ENCODE peak calls at places on chromosomes 5 and 9, in nine cellular contexts. P, C, E, Q, F, G, J, X and A are unnamed samples.

GRCh38 chr9:88917375-88917774 is 73.9 kb upstream of the S1PR3 start:
- DNase-seq in P (no peak), C (no peak), E (no peak), Q (no peak), F (no peak), G (no peak), J (no peak), X (no peak), A (no peak)

GRCh38 chr5:132234684-132235062 is 7.0 kb upstream of the P4HA2 start:
- DNase-seq in P (no peak), C (no peak), E (peak; percentile 6), Q (peak; percentile 9), F (no peak), G (no peak), J (no peak), X (no peak), A (no peak)

GRCh38 chr9:125255781-125256391 is 5.7 kb upstream of the GAPVD1 start:
- DNase-seq in P (peak; percentile 42), C (peak; percentile 40), E (no peak), Q (peak; percentile 47), F (no peak), G (no peak), J (peak; percentile 37), X (no peak), A (no peak)

GRCh38 chr5:125277494-125278154 is 531.2 kb upstream of the ZNF608 start:
- DNase-seq in P (no peak), C (peak; percentile 62), E (no peak), Q (no peak), F (no peak), G (peak; percentile 94), J (peak; percentile 92), X (no peak), A (peak; percentile 91)

GRCh38 chr9:126886194-126886830 is 25.9 kb downstream of the ZBTB34 start:
- DNase-seq in P (no peak), C (no peak), E (no peak), Q (no peak), F (no peak), G (no peak), J (no peak), X (no peak), A (no peak)

GRCh38 chr9:99031319-99031718 is 73.6 kb upstream of the TGFBR1 start:
- DNase-seq in P (no peak), C (no peak), E (no peak), Q (no peak), F (no peak), G (no peak), J (no peak), X (no peak), A (no peak)

GRCh38 chr5:102018690-102019089 is 277.4 kb downstream of the SLCO4C1 start:
- DNase-seq in P (no peak), C (no peak), E (no peak), Q (no peak), F (no peak), G (no peak), J (no peak), X (no peak), A (no peak)

GRCh38 chr9:91161465-91162275 is 200.0 kb downstream of the AUH start:
- DNase-seq in P (no peak), C (no peak), E (no peak), Q (no peak), F (no peak), G (no peak), J (no peak), X (no peak), A (no peak)

GRCh38 chr9:135081731-135082130 is 5.7 kb upstream of the OLFM1 start:
- DNase-seq in P (no peak), C (no peak), E (no peak), Q (no peak), F (no peak), G (no peak), J (no peak), X (no peak), A (no peak)

GRCh38 chr5:160398806-160399205 is 1.0 kb downstream of the FAM200C start:
- DNase-seq in P (no peak), C (no peak), E (no peak), Q (no peak), F (no peak), G (peak; percentile 59), J (no peak), X (no peak), A (peak; percentile 16)

GRCh38 chr9:129888085-129888808 is 53.0 kb downstream of the USP20 start:
- DNase-seq in P (no peak), C (no peak), E (no peak), Q (no peak), F (no peak), G (no peak), J (peak; percentile 63), X (peak; percentile 51), A (no peak)

GRCh38 chr9:91896513-91897121 is 53.4 kb downstream of the ROR2 start:
- DNase-seq in P (no peak), C (no peak), E (peak; percentile 77), Q (no peak), F (no peak), G (peak; percentile 46), J (no peak), X (no peak), A (no peak)

GRCh38 chr5:128470663-128471062 is 67.4 kb downstream of the FBN2 start:
- DNase-seq in P (no peak), C (no peak), E (no peak), Q (no peak), F (no peak), G (peak; percentile 62), J (peak; percentile 53), X (no peak), A (peak; percentile 26)

DNA sequence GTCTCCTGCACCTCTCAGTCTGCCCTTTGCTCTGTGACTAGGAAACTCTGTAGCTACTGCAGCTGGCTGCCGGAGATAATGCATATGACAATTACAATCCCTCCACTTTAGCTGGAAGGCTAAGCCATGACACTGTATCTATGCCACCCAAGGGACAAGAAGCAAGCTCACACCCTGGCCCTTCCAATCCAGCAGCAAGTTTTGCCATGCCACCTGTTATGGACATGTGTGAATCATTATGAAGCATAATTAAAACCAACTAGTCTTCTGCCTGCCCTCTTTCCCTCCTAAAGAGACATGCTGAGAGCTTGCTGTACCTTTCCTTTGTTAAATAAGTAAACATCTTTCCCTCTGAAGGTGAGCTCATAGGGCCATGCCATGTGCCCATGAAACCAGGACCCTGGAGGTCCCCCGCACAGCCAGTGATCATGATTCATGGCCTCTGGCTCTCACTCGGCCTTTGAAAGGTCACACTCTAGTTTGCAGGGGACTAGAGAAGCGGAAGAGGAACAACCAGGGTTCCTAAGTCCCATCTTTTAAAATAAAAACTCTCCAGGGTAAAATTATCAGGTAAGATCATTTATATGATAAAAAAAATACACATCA is 219.4 kb downstream of the SPOCK1 start:
- DNase-seq in P (no peak), C (no peak), E (no peak), Q (no peak), F (no peak), G (no peak), J (no peak), X (no peak), A (no peak)
- TF ChIP-seq CTCF in P (no peak), C (no peak), E (no peak), Q (no peak), F (no peak), G (no peak), J (no peak), X (no peak), A (no peak)

DNA sequence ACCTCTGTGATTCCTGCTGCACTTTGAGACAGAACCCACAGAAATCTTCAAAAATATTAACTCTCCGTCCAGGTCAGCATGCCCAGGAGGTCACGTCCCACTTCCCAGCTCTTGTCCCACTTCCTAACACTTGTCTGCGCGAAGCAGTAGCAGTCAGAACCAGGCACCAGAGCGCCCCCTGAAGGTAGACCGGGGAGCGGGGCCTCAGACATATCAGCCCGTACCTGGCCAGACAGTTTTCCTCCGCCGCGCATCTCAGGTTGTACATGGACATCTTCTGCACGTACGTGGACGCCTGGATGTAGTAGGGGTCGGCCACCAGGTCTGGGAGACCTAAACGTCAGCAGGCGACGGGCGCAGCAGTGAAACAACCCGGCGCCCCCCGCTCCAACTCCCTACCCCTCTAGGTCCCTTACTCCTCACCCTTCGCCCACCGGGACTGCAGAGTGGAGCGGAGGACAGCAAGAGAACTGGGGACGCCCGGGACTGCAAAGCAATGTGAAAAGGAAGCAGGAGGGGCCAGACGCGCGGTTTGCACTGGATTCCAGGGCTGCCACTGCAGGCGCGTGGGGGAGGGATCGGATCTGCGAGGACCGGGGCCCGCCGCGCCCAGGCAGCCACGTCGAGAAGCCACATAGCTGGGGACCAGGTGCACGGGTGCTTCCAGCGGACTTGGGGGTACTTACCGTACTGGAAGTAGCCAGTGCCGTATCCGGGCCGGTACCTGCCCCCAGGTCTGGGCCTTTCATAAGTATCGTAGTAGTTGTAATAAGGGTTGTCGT is 1.2 kb downstream of the LOX start:
- DNase-seq in P (peak; percentile 86), C (peak; percentile 51), E (peak; percentile 77), Q (peak; percentile 88), F (peak; percentile 88), G (peak; percentile 76), J (peak; percentile 86), X (peak; percentile 85), A (peak; percentile 71)
- TF ChIP-seq CTCF in P (peak; percentile 73), C (peak; percentile 64), E (peak; percentile 48), Q (peak; percentile 93), F (peak; percentile 63), G (peak; percentile 77), J (peak; percentile 89), X (peak; percentile 70), A (peak; percentile 90)

DNA sequence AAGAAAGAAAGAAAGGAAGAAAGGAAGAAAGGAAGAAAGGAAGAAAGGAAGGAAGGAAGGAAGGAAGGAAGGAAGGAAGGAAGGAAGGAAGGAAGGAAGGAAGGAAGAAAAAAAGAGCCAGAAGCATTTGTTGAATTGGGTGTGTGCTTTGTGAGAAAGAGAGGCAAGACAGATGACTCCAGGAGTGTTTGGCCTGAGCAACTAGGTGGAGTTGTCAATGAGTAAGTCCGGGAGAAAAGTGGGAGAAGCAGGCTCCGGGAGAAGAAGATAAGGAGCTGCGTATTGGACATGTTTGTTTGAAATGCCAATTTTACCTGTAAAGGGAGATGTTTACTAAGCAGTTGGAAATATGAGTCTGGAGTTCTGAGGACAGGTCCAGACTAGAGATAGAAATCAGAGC is 15.1 kb upstream of the GCNT1 start:
- DNase-seq in P (no peak), C (no peak), E (no peak), Q (no peak), F (no peak), G (no peak), J (peak; percentile 39), X (no peak), A (no peak)
- TF ChIP-seq CTCF in P (no peak), C (no peak), E (no peak), Q (no peak), F (no peak), G (no peak), J (no peak), X (no peak), A (no peak)

DNA sequence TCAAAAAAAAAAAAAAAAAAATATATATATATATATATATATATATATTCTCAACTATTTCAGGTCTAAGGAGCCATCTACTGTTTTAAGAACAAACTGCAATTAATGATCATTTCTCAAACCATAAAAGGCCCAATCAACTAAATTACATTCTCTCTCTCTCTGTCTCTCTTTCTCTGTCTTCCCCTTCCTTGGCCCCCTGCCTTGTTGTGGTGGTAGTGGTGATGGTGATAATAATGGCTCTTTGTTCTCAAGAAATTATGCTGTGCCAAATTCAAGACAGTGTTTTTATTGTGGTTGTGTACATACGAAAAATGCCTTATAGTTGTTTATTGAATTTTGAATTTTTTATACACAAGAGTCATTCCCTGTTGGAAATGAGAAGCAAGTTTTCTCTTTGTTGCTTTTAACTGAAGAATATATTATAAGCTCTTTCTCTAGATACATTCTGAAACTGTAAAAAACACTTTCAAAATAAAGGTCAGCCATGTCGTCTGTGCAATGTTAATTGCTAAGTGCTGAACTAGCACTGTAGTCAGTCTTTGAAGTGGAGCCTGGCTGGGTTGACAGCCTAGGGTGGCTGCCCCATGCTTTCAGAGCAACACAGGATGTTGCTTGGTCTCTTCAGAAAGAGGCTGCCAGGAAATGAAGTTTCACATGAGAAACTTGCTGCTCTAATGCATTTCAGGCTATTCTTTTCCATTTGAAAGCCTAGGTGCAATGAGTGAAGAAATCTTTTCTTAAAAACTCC is 96.0 kb downstream of the HINT1 start:
- DNase-seq in P (no peak), C (no peak), E (no peak), Q (no peak), F (no peak), G (no peak), J (no peak), X (no peak), A (no peak)
- TF ChIP-seq CTCF in P (no peak), C (no peak), E (no peak), Q (no peak), F (no peak), G (no peak), J (no peak), X (no peak), A (no peak)